ENCODE peak calls at places on chromosomes 7 and 10, in six cellular contexts. D, P, G, C, T and H are unnamed samples.

GRCh38 chr10:71582019-71582418 is 137.6 kb downstream of the C10orf105 start:
- DNase-seq in D (no peak), T (no peak), P (no peak), C (no peak), G (peak; percentile 88), H (no peak)

GRCh38 chr10:24716295-24716694 is 7.4 kb downstream of the ARHGAP21 start:
- DNase-seq in C (no peak), T (no peak), D (no peak), G (no peak), P (peak; percentile 20), H (no peak)

GRCh38 chr7:25619963-25620799 is 391.9 kb upstream of the NPVF start:
- DNase-seq in D (peak; percentile 63), G (no peak), T (no peak), P (no peak), C (no peak), H (no peak)

GRCh38 chr7:114825423-114825951 is 96.4 kb upstream of the MDFIC start:
- DNase-seq in T (no peak), G (peak; percentile 88), D (no peak), P (no peak), C (no peak), H (no peak)

GRCh38 chr10:80204801-80205477 is 398 bp downstream of the ANXA11 start:
- DNase-seq in G (peak; percentile 69), P (peak; percentile 46), D (peak; percentile 55), T (peak; percentile 36), C (no peak), H (no peak)

GRCh38 chr7:132783824-132784223 is 207.6 kb upstream of the PLXNA4 start:
- DNase-seq in G (no peak), C (peak; percentile 19), D (no peak), P (no peak), T (no peak), H (no peak)

GRCh38 chr10:92965314-92965713 is 95.3 kb upstream of the CYP26C1 start:
- DNase-seq in G (no peak), T (no peak), C (no peak), D (no peak), P (no peak), H (no peak)

GRCh38 chr7:30321089-30321991 is 36.9 kb downstream of the ZNRF2 start:
- DNase-seq in P (no peak), D (no peak), T (no peak), C (no peak), G (peak; percentile 48), H (no peak)

GRCh38 chr7:157694389-157694665 is 357.5 kb downstream of the DNAJB6 start:
- DNase-seq in P (no peak), G (no peak), T (no peak), C (no peak), D (no peak), H (no peak)

GRCh38 chr7:108016841-108017775 is 14.1 kb upstream of the LAMB1 start:
- DNase-seq in D (no peak), P (no peak), T (no peak), C (no peak), G (no peak), H (no peak)

GRCh38 chr10:91022924-91023707 is 102.2 kb upstream of the ANKRD1 start:
- DNase-seq in G (no peak), D (no peak), P (no peak), T (no peak), C (no peak), H (no peak)

GRCh38 chr7:142607351-142607750 is 141.9 kb upstream of the PRSS1 start:
- DNase-seq in C (no peak), G (no peak), P (no peak), T (no peak), D (no peak), H (no peak)

GRCh38 chr10:132859084-132859855 is 73.3 kb upstream of the NKX6-2 start:
- DNase-seq in C (no peak), P (no peak), D (no peak), T (no peak), G (peak; percentile 26), H (no peak)

GRCh38 chr7:2488272-2488645 is 12.1 kb upstream of the GRIFIN start:
- DNase-seq in P (no peak), D (peak; percentile 71), C (no peak), T (no peak), G (no peak), H (no peak)

GRCh38 chr10:26221571-26221970 is 5.0 kb downstream of the GAD2 start:
- DNase-seq in G (peak; percentile 64), T (no peak), P (no peak), C (no peak), D (no peak), H (no peak)

GRCh38 chr10:118610577-118610976 is 15.1 kb upstream of the PRLHR start:
- DNase-seq in P (no peak), T (no peak), G (no peak), D (no peak), C (no peak), H (no peak)

GRCh38 chr10:100828744-100829102 is 83.3 kb downstream of the PAX2 start:
- DNase-seq in C (no peak), P (peak; percentile 26), D (no peak), G (peak; percentile 75), T (no peak), H (no peak)

GRCh38 chr10:126243976-126244375 is 144.3 kb downstream of the ADAM12 start:
- DNase-seq in P (no peak), T (no peak), C (no peak), D (no peak), G (no peak), H (no peak)

GRCh38 chr10:110764793-110765512 is 106.8 kb upstream of the PDCD4 start:
- DNase-seq in T (no peak), D (no peak), P (no peak), C (no peak), G (no peak), H (no peak)

GRCh38 chr10:77297370-77297692 is 340.3 kb downstream of the KCNMA1 start:
- DNase-seq in P (no peak), T (no peak), D (no peak), C (no peak), G (no peak), H (no peak)

GRCh38 chr10:26994743-26995142 is 105.6 kb downstream of the ANKRD26 start:
- DNase-seq in C (no peak), G (no peak), D (no peak), P (no peak), T (no peak), H (no peak)

GRCh38 chr10:115665549-115665948 is 572.4 kb downstream of the ATRNL1 start:
- DNase-seq in D (no peak), C (no peak), G (no peak), P (no peak), T (no peak), H (no peak)

GRCh38 chr10:115827180-115827579 is 445.8 kb downstream of the GFRA1 start:
- DNase-seq in D (no peak), C (no peak), G (no peak), P (no peak), T (no peak), H (no peak)

GRCh38 chr7:100875356-100875751 is 451 bp downstream of the SRRT start:
- DNase-seq in G (no peak), P (no peak), T (no peak), C (no peak), D (no peak), H (no peak)

GRCh38 chr7:100874300-100874576 is 665 bp upstream of the SRRT start:
- DNase-seq in G (peak; percentile 79), D (no peak), C (no peak), P (no peak), T (no peak), H (no peak)

GRCh38 chr7:100874577-100875355 is at the start of gene SRRT:
- DNase-seq in P (peak; percentile 97), D (peak; percentile 99), G (peak; percentile 99), C (peak; percentile 95), T (peak; percentile 97), H (peak; percentile 95)

GRCh38 chr7:100878013-100878412 is 3.1 kb downstream of the SRRT start:
- DNase-seq in C (no peak), G (no peak), D (no peak), P (no peak), T (no peak), H (no peak)

DNA sequence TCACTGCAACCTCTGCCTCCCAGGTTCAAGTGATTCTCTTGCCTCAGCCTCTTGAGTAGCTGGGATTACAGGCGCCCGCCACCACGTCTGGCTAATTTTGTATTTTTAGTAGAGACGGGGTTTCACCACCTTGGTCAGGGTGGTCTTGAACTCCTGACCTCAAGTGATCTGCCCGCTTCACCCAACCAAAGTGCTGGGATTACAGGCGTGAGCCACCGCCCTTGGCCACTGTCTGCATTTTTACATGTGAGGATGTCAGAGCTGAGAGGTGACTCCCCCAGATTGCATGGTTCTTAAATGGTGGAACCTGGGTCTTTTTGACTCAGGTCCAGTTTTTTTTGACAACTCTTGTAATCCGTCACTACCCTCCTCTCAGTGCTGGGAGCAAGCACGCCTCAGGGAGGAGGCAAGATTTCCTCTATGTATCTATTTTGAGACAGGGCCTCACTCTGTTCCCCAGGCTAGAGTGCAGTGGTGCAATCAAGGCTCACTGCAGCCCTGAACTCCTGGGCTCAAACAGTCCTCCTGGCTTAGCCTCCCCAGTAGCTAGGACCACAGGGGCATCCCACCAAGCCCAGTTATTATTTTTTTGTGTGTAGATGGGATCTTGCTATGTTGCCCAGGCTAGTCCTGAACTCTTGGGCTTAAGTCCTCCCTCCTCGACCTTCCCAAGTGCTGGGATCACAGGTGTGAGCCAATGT is 1.2 kb upstream of the SRRT start:
- DNase-seq in T (no peak), P (no peak), D (no peak), G (no peak), C (no peak), H (no peak)
- H3K4me3 ChIP-seq in T (peak overlapping the region; percentile 98), P (peak overlapping the region; percentile 97), D (peak overlapping the region; percentile 98), G (peak overlapping the region; percentile 100), C (peak overlapping the region; percentile 89), H (peak overlapping the region; percentile 92)

DNA sequence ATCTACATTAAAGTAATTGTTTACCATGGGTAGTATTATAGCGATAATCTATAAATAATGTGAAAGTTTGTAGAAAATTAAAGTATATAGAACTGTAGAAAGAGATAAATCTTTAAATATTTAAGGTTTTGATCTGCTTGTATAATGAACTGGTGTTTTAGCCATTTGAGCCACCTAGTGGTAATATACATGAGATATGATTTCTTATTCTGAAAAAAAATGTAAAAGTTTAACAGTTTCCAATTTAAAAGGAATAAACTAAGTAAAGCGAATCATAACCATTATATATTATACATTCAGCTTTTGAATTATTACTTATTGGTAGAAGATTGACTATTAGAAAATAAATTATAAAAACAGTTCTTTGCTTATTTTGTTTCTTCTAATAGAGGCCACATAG is 91.2 kb downstream of the OTUD1 start:
- DNase-seq in P (no peak), D (no peak), C (no peak), G (no peak), T (no peak), H (no peak)
- H3K27ac ChIP-seq in P (no peak overlapping the region), D (no peak overlapping the region), C (no peak overlapping the region), G (no peak overlapping the region), T (no peak overlapping the region), H (no peak overlapping the region)

DNA sequence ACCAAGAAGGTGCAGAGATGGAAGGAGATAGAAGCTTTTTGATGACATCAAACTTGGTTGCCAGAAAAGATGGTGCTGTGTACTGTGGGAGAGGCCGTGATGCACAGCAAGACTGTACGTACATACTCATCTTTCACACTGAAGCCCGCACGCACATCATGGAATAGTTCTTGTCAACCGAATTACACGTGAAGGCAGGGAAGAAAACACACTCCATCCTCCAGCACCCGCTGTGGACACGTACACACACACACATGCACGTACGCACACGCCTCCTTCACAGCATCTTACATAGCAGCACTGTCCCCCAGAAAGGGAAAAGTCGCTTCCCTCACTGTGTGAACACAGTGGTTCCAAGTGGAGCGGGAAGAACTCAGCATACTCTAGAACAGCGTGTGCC is 54.5 kb upstream of the DDC start:
- DNase-seq in D (no peak), P (no peak), C (no peak), G (no peak), T (no peak), H (no peak)
- H3K36me3 ChIP-seq in D (no peaks in the 10 kb centered on the region), P (peaks cover 5% of the 10 kb centered on the region), C (peaks cover 13% of the 10 kb centered on the region), G (peaks cover 57% of the 10 kb centered on the region), T (no peaks in the 10 kb centered on the region), H (no peaks in the 10 kb centered on the region)

GRCh38 chr7:33928986-33929385 is 23.6 kb downstream of the BMPER start:
- DNase-seq in G (no peak), D (no peak), T (no peak), C (no peak), P (no peak), H (no peak)
- H3K4me3 ChIP-seq in G (no peak overlapping the region), D (no peak overlapping the region), T (no peak overlapping the region), C (no peak overlapping the region), P (no peak overlapping the region), H (no peak overlapping the region)